ENCODE peak calls at places on chromosome 22, in six cellular contexts. V is HCT116, F is upper lobe of left lung, P is GM23338, C is suprapubic skin, D is spleen. X is an unnamed sample.
A peak's percentile ranks its signal among the peaks of the same experiment; 100 is the strongest.

GRCh38 chr22:45286854-45287551 is 2.3 kb downstream of the UPK3A start:
- DNase-seq in C (no peak), V (no peak), F (no peak), D (no peak), P (no peak), X (no peak)

GRCh38 chr22:26471522-26471921 is 12.1 kb downstream of the HPS4 start:
- DNase-seq in F (peak; percentile 37), P (no peak), V (peak; percentile 47), C (no peak), D (no peak), X (no peak)

GRCh38 chr22:24978308-24978707 is 25.8 kb downstream of the KIAA1671 start:
- DNase-seq in C (no peak), V (no peak), D (no peak), F (no peak), P (no peak), X (no peak)

GRCh38 chr22:45212992-45213751 is 27.5 kb downstream of the KIAA0930 start:
- DNase-seq in D (peak; percentile 76), C (no peak), P (no peak), V (no peak), F (peak; percentile 50), X (peak; percentile 83)

GRCh38 chr22:35601743-35602633 is 15.1 kb downstream of the MB start:
- DNase-seq in F (peak; percentile 70), C (no peak), D (no peak), P (no peak), V (no peak), X (no peak)

GRCh38 chr22:38963872-38964271 is 6.5 kb downstream of the APOBEC3A start:
- DNase-seq in C (no peak), F (no peak), P (no peak), V (no peak), D (peak; percentile 56), X (no peak)

GRCh38 chr22:46201059-46201757 is 48.9 kb downstream of the CDPF1 start:
- DNase-seq in P (peak; percentile 75), F (no peak), V (peak; percentile 46), D (peak; percentile 18), C (no peak), X (no peak)

GRCh38 chr22:24149191-24149590 is 32.1 kb upstream of the SUSD2 start:
- DNase-seq in V (no peak), C (no peak), F (no peak), P (no peak), D (no peak), X (no peak)

GRCh38 chr22:31569126-31569525 is 72.8 kb downstream of the SFI1 start:
- DNase-seq in P (no peak), C (no peak), D (no peak), V (no peak), F (no peak), X (no peak)

GRCh38 chr22:45804986-45805325 is 133.3 kb downstream of the ATXN10 start:
- DNase-seq in D (no peak), F (no peak), C (no peak), V (peak; percentile 82), P (no peak), X (no peak)

GRCh38 chr22:46353483-46354105 is 18.1 kb downstream of the TRMU start:
- DNase-seq in P (no peak), D (no peak), F (no peak), C (no peak), V (no peak), X (no peak)

GRCh38 chr22:25702571-25703167 is 39.3 kb upstream of the MYO18B start:
- DNase-seq in V (no peak), F (no peak), P (no peak), C (no peak), D (no peak), X (no peak)

GRCh38 chr22:27642104-27642800 is 159.3 kb downstream of the MN1 start:
- DNase-seq in F (no peak), P (no peak), D (peak; percentile 47), C (no peak), V (no peak), X (no peak)

GRCh38 chr22:28885939-28886338 is 2.6 kb downstream of the ZNRF3 start:
- DNase-seq in D (peak; percentile 4), C (no peak), V (no peak), F (no peak), P (no peak), X (peak; percentile 27)

GRCh38 chr22:36425977-36426523 is 38.3 kb upstream of the MYH9 start:
- DNase-seq in F (no peak), P (peak; percentile 47), V (no peak), D (peak; percentile 85), C (no peak), X (no peak)

GRCh38 chr22:44357962-44358553 is 45.3 kb upstream of the SHISAL1 start:
- DNase-seq in D (peak; percentile 19), V (no peak), C (peak; percentile 46), F (no peak), P (no peak), X (peak; percentile 91)

GRCh38 chr22:45212306-45212709 is 28.4 kb downstream of the KIAA0930 start:
- DNase-seq in C (peak; percentile 90), V (no peak), P (peak; percentile 63), F (peak; percentile 63), D (peak; percentile 79), X (peak; percentile 94)

GRCh38 chr22:50252081-50253045 is 1.3 kb upstream of the HDAC10 start:
- DNase-seq in C (no peak), P (peak; percentile 87), D (peak; percentile 94), V (no peak), F (peak; percentile 85), X (peak; percentile 89)

GRCh38 chr22:24703101-24703500 is 71.4 kb downstream of the PIWIL3 start:
- DNase-seq in V (no peak), C (no peak), P (no peak), F (peak; percentile 48), D (no peak), X (no peak)

GRCh38 chr22:44957267-44957905 is 52.4 kb downstream of the PHF21B start:
- DNase-seq in C (no peak), F (no peak), V (no peak), D (no peak), P (peak; percentile 72), X (no peak)

GRCh38 chr22:27998511-27999410 is 79.7 kb upstream of the PITPNB start:
- DNase-seq in V (no peak), D (peak; percentile 70), C (peak; percentile 54), F (no peak), P (no peak), X (peak; percentile 62)

DNA sequence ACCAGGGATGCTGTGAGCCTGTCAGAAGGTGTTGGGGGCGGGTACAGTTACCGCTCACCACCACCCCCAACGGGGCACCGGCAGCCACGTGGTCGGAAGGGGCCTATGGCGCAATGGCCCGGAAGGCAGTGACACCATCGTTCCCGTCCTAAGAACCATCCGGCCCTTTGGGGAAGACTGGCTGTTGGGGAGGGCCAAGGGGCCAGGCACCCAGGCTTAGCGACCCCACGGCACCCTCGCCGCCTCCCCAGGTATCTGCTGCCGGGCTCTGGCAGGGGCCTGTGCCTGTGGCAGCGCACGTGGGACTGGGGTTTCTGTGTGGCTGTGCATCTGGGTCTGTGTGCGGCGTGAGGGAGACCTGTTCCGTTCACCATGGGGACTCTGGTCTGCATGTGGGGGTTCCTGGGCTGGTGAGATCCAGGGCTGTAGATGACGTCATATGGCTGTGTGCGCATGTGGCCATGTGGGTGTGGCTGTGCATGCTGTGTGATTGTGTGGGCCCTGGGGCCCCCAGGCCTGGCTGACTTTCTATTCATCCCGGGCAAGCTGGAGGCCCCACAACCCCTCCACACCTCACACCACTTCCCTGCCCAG is 703 bp downstream of the OSM start:
- DNase-seq in V (no peak), D (peak; percentile 98), C (no peak), F (peak; percentile 79), P (no peak), X (peak; percentile 78)
- TF ChIP-seq POLR2AphosphoS5 in V (no peak), D (peak; percentile 95), C (no peak), F (peak; percentile 90), P (no peak), X (no peak)

GRCh38 chr22:42905702-42906183 is 48.7 kb upstream of the ARFGAP3 start:
- DNase-seq in F (peak; percentile 53), D (no peak), C (no peak), P (no peak), V (no peak), X (no peak)

GRCh38 chr22:42906605-42907338 is 49.7 kb upstream of the ARFGAP3 start:
- DNase-seq in F (no peak), P (no peak), V (no peak), C (no peak), D (no peak), X (peak; percentile 86)

GRCh38 chr22:42909363-42910058 is 52.4 kb upstream of the ARFGAP3 start:
- DNase-seq in C (no peak), V (no peak), D (no peak), F (no peak), P (no peak), X (no peak)

GRCh38 chr22:42908082-42908746 is 51.1 kb upstream of the ARFGAP3 start:
- DNase-seq in V (no peak), F (no peak), P (no peak), D (no peak), C (no peak), X (no peak)

GRCh38 chr22:42907404-42908081 is 50.5 kb upstream of the ARFGAP3 start:
- DNase-seq in C (no peak), D (no peak), V (no peak), P (no peak), F (peak; percentile 60), X (no peak)
- H3K4me1 ChIP-seq in C (peaks cover 66% of the 10 kb centered on the region), D (peaks cover 24% of the 10 kb centered on the region), V (no peaks in the 10 kb centered on the region), P (no peaks in the 10 kb centered on the region), F (peaks cover 69% of the 10 kb centered on the region), X (peaks cover 78% of the 10 kb centered on the region)

DNA sequence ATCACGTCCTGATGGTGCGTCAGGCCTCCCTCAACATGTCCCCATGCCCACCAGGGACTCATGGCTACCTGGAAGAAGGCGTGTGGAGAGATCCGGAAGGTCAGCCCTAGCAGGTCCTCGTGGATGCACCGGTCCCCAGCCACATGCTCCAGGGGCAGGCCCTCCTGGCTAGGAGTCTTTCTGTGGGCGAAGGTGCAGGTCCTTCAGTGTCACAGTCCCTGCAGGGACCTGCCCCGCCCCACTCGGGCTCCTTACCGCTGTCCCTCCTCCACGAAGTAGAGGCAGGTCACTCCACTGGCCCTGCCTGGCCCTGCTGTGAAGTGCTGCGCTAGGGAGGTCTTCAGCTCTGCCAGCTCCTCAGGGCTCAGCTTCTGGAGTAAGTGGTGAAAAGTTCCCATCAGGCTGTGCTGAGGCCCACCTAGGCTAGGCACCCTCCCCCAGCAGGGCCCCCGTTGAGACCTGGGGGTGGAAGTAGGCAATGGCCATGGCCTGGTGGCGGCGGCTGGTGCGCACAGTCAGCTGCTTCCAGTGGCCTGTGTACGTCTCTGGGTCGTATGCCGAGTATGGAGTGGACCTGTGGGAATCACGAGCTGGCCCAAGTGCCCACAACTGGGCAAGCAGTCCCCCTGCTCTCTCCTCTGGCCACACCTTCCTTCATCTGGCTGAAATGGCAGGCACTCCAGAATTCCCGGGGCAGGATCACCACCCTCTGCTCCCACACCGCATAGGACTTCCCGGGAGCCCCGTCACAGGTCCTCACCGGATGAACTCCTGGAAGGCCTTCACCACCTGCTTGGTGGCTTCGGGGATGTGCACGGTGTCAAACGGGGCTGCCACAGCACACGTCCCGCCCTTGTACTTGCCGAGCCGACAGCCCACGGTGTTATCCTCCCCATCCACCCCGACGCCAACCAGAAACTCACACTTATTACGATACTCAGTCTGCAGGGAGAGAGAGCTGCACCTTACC is 1.1 kb upstream of the RANBP1 start:
- DNase-seq in D (peak; percentile 79), F (no peak), V (no peak), P (no peak), C (no peak), X (no peak)
- TF ChIP-seq POLR2AphosphoS5 in D (no peak), F (no peak), V (no peak), P (no peak), C (no peak), X (no peak)

DNA sequence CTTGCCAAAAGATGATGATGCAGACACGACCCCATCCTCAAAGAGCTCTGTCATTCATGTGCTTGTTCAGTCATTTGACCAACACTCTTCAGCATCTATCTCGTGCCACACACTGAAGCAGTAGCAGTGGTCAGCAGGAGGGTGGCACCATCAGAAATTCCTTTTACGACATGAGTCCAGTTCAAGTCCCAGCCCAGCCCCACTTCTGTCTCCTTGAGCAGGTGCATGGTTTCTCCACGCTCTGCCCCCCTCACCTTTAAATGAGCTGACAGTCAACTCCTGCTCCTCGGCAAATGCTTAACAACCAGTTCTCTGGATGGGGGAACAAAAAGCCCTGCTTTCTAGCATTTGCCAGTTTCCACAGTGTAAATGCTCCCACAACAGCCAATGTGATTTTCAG is 60.9 kb downstream of the SYN3 start:
- DNase-seq in C (no peak), P (no peak), V (no peak), D (no peak), F (peak; percentile 44), X (no peak)
- H3K4me1 ChIP-seq in C (peaks cover 72% of the 10 kb centered on the region), P (peaks cover 27% of the 10 kb centered on the region), V (peaks cover 4% of the 10 kb centered on the region), D (peaks cover 7% of the 10 kb centered on the region), F (peaks cover 41% of the 10 kb centered on the region), X (no peaks in the 10 kb centered on the region)

X was measured in sigmoid colon.